ENCODE peak calls at places on chromosomes 1 and 21, in four cellular contexts. K, P, M and J are unnamed samples.

GRCh38 chr21:29018540-29018939 is 609 bp downstream of the RWDD2B start:
- DNase-seq in M (peak; percentile 29), K (no peak), P (no peak), J (no peak)

GRCh38 chr21:35256468-35256988 is 207.4 kb upstream of the RUNX1 start:
- DNase-seq in K (peak; percentile 48), M (peak; percentile 53), P (peak; percentile 29), J (no peak)

GRCh38 chr1:34851431-34852105 is 8.0 kb downstream of the SMIM12 start:
- DNase-seq in K (no peak), M (no peak), P (no peak), J (no peak)

GRCh38 chr1:151837841-151838490 is 1.7 kb downstream of the C2CD4D start:
- DNase-seq in P (no peak), K (no peak), M (no peak), J (no peak)

GRCh38 chr1:234676103-234676594 is 66.2 kb upstream of the IRF2BP2 start:
- DNase-seq in M (peak; percentile 84), K (peak; percentile 92), P (peak; percentile 52), J (no peak)

GRCh38 chr1:172002725-172003345 is 161.5 kb downstream of the DNM3 start:
- DNase-seq in K (peak; percentile 36), M (peak; percentile 30), P (peak; percentile 37), J (peak; percentile 28)

GRCh38 chr1:7298749-7299151 is 472.3 kb upstream of the VAMP3 start:
- DNase-seq in M (no peak), K (no peak), P (no peak), J (no peak)

GRCh38 chr1:1236176-1236763 is 4.2 kb downstream of the B3GALT6 start:
- DNase-seq in P (no peak), M (no peak), K (no peak), J (no peak)

GRCh38 chr1:193123751-193124150 is 1.9 kb downstream of the CDC73 start:
- DNase-seq in K (no peak), M (no peak), P (no peak), J (no peak)

GRCh38 chr1:186985889-186986491 is 157.2 kb downstream of the PLA2G4A start:
- DNase-seq in K (peak; percentile 55), M (peak; percentile 28), P (peak; percentile 45), J (no peak)

GRCh38 chr1:35882945-35883680 is at the start of gene AGO1:
- DNase-seq in K (peak; percentile 100), P (peak; percentile 86), M (peak; percentile 99), J (peak; percentile 63)

GRCh38 chr21:39084073-39084472 is 99.2 kb downstream of the PSMG1 start:
- DNase-seq in M (no peak), K (no peak), P (no peak), J (no peak)

GRCh38 chr1:115729765-115730164 is 38.7 kb downstream of the CASQ2 start:
- DNase-seq in K (no peak), M (no peak), P (no peak), J (peak; percentile 77)

GRCh38 chr1:162336621-162337020 is 40.0 kb downstream of the SPATA46 start:
- DNase-seq in K (no peak), M (no peak), P (no peak), J (no peak)

GRCh38 chr1:115295904-115296696 is 41.9 kb downstream of the NGF start:
- DNase-seq in K (no peak), P (no peak), M (no peak), J (no peak)

GRCh38 chr1:43368646-43369020 is 822 bp upstream of the ELOVL1 start:
- DNase-seq in K (no peak), P (no peak), M (no peak), J (no peak)

GRCh38 chr1:226691257-226691656 is 47.8 kb downstream of the ITPKB start:
- DNase-seq in K (no peak), P (no peak), M (no peak), J (no peak)

GRCh38 chr1:186753241-186753640 is 73.0 kb upstream of the PTGS2 start:
- DNase-seq in P (no peak), K (no peak), M (no peak), J (no peak)

GRCh38 chr1:185853739-185854138 is 119.5 kb downstream of the HMCN1 start:
- DNase-seq in M (no peak), P (no peak), K (no peak), J (no peak)

GRCh38 chr21:38037416-38037815 is 121.2 kb upstream of the KCNJ6 start:
- DNase-seq in P (no peak), K (no peak), M (no peak), J (no peak)

GRCh38 chr21:38039841-38040240 is 123.6 kb upstream of the KCNJ6 start:
- DNase-seq in K (no peak), M (no peak), P (no peak), J (no peak)

GRCh38 chr21:38042246-38042645 is 126.0 kb upstream of the KCNJ6 start:
- DNase-seq in K (no peak), M (no peak), P (no peak), J (no peak)

GRCh38 chr21:38039369-38039768 is 123.1 kb upstream of the KCNJ6 start:
- DNase-seq in M (peak; percentile 41), P (no peak), K (no peak), J (no peak)

GRCh38 chr21:38041493-38041892 is 125.2 kb upstream of the KCNJ6 start:
- DNase-seq in K (no peak), M (no peak), P (no peak), J (no peak)
- TF ChIP-seq FOXK2 in K (no peak), M (no peak), P (no peak), J (no peak)

GRCh38 chr1:216045400-216045799 is 377.8 kb downstream of the USH2A start:
- DNase-seq in K (no peak), P (no peak), M (no peak), J (no peak)
- TF ChIP-seq FOXK2 in K (no peak), P (no peak), M (no peak), J (no peak)

GRCh38 chr1:40868051-40868723 is 6.0 kb upstream of the CITED4 start:
- DNase-seq in P (peak; percentile 87), K (no peak), M (peak; percentile 71), J (no peak)
- TF ChIP-seq FOXK2 in P (no peak), K (no peak), M (peak; percentile 82), J (no peak)

DNA sequence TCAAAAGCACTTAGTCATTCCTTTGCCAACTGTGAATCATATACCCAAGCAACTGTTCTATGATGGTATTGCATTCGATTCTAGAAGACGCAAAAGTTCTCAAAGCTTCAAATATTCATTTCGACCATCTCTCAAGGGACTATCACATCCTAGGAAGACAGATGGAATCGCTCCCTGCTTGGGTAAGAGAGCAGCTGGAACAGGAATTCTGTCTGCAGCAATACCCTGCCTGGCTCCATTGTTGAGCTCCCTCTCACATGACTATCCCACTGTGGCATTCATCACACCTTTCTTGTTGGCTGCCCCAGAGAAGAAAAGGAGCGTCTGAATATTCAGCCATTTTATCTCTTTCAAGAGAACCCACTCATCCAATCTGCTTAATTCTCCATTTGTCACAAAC is 397.7 kb downstream of the NTNG1 start:
- DNase-seq in M (no peak), P (no peak), K (no peak), J (no peak)
- TF ChIP-seq FOXK2 in M (no peak), P (no peak), K (no peak), J (no peak)

DNA sequence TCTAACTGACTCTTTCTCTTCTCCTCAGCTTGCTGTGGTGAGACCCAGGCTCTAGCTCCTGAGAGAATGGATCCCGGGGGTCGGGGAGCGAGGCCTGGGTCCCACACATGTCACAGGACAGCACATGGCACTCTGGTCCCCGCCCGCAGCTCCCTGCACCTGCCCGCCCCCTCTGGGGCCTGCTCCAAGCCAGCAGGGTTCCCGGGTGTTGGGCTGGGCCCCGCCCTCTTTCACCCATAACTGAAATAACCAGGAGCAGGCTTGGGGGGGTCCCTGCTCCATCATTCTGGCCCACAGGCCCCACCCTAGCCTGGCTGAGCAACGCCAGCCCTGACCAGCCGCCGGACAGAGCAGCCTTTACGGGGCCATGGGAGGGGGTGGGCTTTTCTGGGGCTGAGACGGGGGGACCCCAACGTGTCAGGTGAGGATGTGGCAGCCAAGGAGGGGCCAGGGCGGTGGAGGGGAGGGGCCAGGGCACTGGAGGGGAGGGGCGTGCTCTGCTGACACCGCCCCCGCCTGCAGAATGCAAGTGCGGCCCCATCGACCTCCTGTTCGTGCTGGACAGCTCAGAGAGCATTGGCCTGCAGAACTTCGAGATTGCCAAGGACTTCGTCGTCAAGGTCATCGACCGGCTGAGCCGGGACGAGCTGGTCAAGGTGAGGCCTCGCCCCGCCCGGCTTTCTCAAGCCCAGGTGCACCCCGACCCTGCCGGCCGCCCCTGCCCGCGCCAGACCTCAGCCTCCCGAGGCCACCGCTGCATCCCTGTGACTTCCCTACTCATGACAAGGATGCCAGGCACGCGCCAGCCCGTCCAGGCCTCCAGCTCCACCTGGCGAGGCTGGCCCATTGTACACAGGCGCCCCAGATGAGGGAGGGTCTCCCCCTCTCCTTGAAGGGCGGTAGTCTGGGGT is 19.4 kb downstream of the COL6A1 start:
- DNase-seq in P (no peak), M (peak; percentile 58), K (no peak), J (no peak)
- TF ChIP-seq FOXK2 in P (no peak), M (no peak), K (no peak), J (no peak)